ENCODE peak calls at places on chromosomes 5 and 9, in ten cellular contexts. One of them, this sample, is unnamed.

GRCh38 chr5:39526914-39527477 is 102.2 kb upstream of the DAB2 start:
- DNase-seq in activated CD4-positive, alpha-beta T cell treated with anti-CD3 and anti-CD28 coated beads, Interleukin-2, amount 50 U/mL, for 48 hours: no peak
- DNase-seq in left ventricle myocardium superior: no peak
- DNase-seq in HTR-8/SVneo: no peak
- DNase-seq in activated naive CD4-positive, alpha-beta T cell treated with anti-CD3 and anti-CD28 coated beads, Interleukin-2, amount 10 ng/mL, durations not matched to agents 7 days and 5 days: no peak
- DNase-seq in stimulated activated naive CD8-positive, alpha-beta T cell treated with anti-CD3 and anti-CD28 coated beads, Interleukin-15, amount 100 ng/mL, for 72 hours: no peak
- DNase-seq in Jurkat, Clone E6-1: no peak
- DNase-seq in stimulated activated CD4-positive, alpha-beta T cell treated with anti-CD3 and anti-CD28 coated beads, Interleukin-2, amount 100 ng/mL, for 48 hours: no peak
- DNase-seq in activated CD8-positive, alpha-beta memory T cell treated with anti-CD3 and anti-CD28 coated beads for 4 hours: no peak
- DNase-seq in HS-5: no peak
- DNase-seq in this sample: no peak

GRCh38 chr9:27888661-27889295 is 315.5 kb upstream of the C9orf72 start:
- DNase-seq in activated CD4-positive, alpha-beta T cell treated with anti-CD3 and anti-CD28 coated beads, Interleukin-2, amount 50 U/mL, for 48 hours: peak
- DNase-seq in left ventricle myocardium superior: no peak
- DNase-seq in HTR-8/SVneo: no peak
- DNase-seq in activated naive CD4-positive, alpha-beta T cell treated with anti-CD3 and anti-CD28 coated beads, Interleukin-2, amount 10 ng/mL, durations not matched to agents 7 days and 5 days: peak
- DNase-seq in stimulated activated naive CD8-positive, alpha-beta T cell treated with anti-CD3 and anti-CD28 coated beads, Interleukin-15, amount 100 ng/mL, for 72 hours: peak
- DNase-seq in Jurkat, Clone E6-1: peak
- DNase-seq in stimulated activated CD4-positive, alpha-beta T cell treated with anti-CD3 and anti-CD28 coated beads, Interleukin-2, amount 100 ng/mL, for 48 hours: peak
- DNase-seq in activated CD8-positive, alpha-beta memory T cell treated with anti-CD3 and anti-CD28 coated beads for 4 hours: no peak
- DNase-seq in HS-5: no peak
- DNase-seq in this sample: no peak

GRCh38 chr5:175682664-175683063 is 24.8 kb downstream of the HRH2 start:
- DNase-seq in activated CD4-positive, alpha-beta T cell treated with anti-CD3 and anti-CD28 coated beads, Interleukin-2, amount 50 U/mL, for 48 hours: no peak
- DNase-seq in left ventricle myocardium superior: no peak
- DNase-seq in HTR-8/SVneo: no peak
- DNase-seq in activated naive CD4-positive, alpha-beta T cell treated with anti-CD3 and anti-CD28 coated beads, Interleukin-2, amount 10 ng/mL, durations not matched to agents 7 days and 5 days: no peak
- DNase-seq in stimulated activated naive CD8-positive, alpha-beta T cell treated with anti-CD3 and anti-CD28 coated beads, Interleukin-15, amount 100 ng/mL, for 72 hours: no peak
- DNase-seq in Jurkat, Clone E6-1: no peak
- DNase-seq in stimulated activated CD4-positive, alpha-beta T cell treated with anti-CD3 and anti-CD28 coated beads, Interleukin-2, amount 100 ng/mL, for 48 hours: no peak
- DNase-seq in activated CD8-positive, alpha-beta memory T cell treated with anti-CD3 and anti-CD28 coated beads for 4 hours: no peak
- DNase-seq in HS-5: no peak
- DNase-seq in this sample: no peak

GRCh38 chr5:105828855-105829254 is 1841.9 kb downstream of the EFNA5 start:
- DNase-seq in activated CD4-positive, alpha-beta T cell treated with anti-CD3 and anti-CD28 coated beads, Interleukin-2, amount 50 U/mL, for 48 hours: no peak
- DNase-seq in left ventricle myocardium superior: no peak
- DNase-seq in HTR-8/SVneo: no peak
- DNase-seq in activated naive CD4-positive, alpha-beta T cell treated with anti-CD3 and anti-CD28 coated beads, Interleukin-2, amount 10 ng/mL, durations not matched to agents 7 days and 5 days: no peak
- DNase-seq in stimulated activated naive CD8-positive, alpha-beta T cell treated with anti-CD3 and anti-CD28 coated beads, Interleukin-15, amount 100 ng/mL, for 72 hours: no peak
- DNase-seq in Jurkat, Clone E6-1: no peak
- DNase-seq in stimulated activated CD4-positive, alpha-beta T cell treated with anti-CD3 and anti-CD28 coated beads, Interleukin-2, amount 100 ng/mL, for 48 hours: no peak
- DNase-seq in activated CD8-positive, alpha-beta memory T cell treated with anti-CD3 and anti-CD28 coated beads for 4 hours: no peak
- DNase-seq in HS-5: no peak
- DNase-seq in this sample: no peak

GRCh38 chr5:2732850-2733249 is 18.6 kb downstream of the IRX2 start:
- DNase-seq in activated CD4-positive, alpha-beta T cell treated with anti-CD3 and anti-CD28 coated beads, Interleukin-2, amount 50 U/mL, for 48 hours: no peak
- DNase-seq in left ventricle myocardium superior: no peak
- DNase-seq in HTR-8/SVneo: no peak
- DNase-seq in activated naive CD4-positive, alpha-beta T cell treated with anti-CD3 and anti-CD28 coated beads, Interleukin-2, amount 10 ng/mL, durations not matched to agents 7 days and 5 days: no peak
- DNase-seq in stimulated activated naive CD8-positive, alpha-beta T cell treated with anti-CD3 and anti-CD28 coated beads, Interleukin-15, amount 100 ng/mL, for 72 hours: no peak
- DNase-seq in Jurkat, Clone E6-1: no peak
- DNase-seq in stimulated activated CD4-positive, alpha-beta T cell treated with anti-CD3 and anti-CD28 coated beads, Interleukin-2, amount 100 ng/mL, for 48 hours: no peak
- DNase-seq in activated CD8-positive, alpha-beta memory T cell treated with anti-CD3 and anti-CD28 coated beads for 4 hours: no peak
- DNase-seq in HS-5: no peak
- DNase-seq in this sample: no peak

GRCh38 chr9:8734760-8735159 is 935.2 kb upstream of the DMAC1 start:
- DNase-seq in activated CD4-positive, alpha-beta T cell treated with anti-CD3 and anti-CD28 coated beads, Interleukin-2, amount 50 U/mL, for 48 hours: no peak
- DNase-seq in left ventricle myocardium superior: no peak
- DNase-seq in HTR-8/SVneo: no peak
- DNase-seq in activated naive CD4-positive, alpha-beta T cell treated with anti-CD3 and anti-CD28 coated beads, Interleukin-2, amount 10 ng/mL, durations not matched to agents 7 days and 5 days: no peak
- DNase-seq in stimulated activated naive CD8-positive, alpha-beta T cell treated with anti-CD3 and anti-CD28 coated beads, Interleukin-15, amount 100 ng/mL, for 72 hours: no peak
- DNase-seq in Jurkat, Clone E6-1: no peak
- DNase-seq in stimulated activated CD4-positive, alpha-beta T cell treated with anti-CD3 and anti-CD28 coated beads, Interleukin-2, amount 100 ng/mL, for 48 hours: no peak
- DNase-seq in activated CD8-positive, alpha-beta memory T cell treated with anti-CD3 and anti-CD28 coated beads for 4 hours: no peak
- DNase-seq in HS-5: no peak
- DNase-seq in this sample: no peak

GRCh38 chr5:59637878-59638580 is 255.5 kb downstream of the PDE4D start:
- DNase-seq in activated CD4-positive, alpha-beta T cell treated with anti-CD3 and anti-CD28 coated beads, Interleukin-2, amount 50 U/mL, for 48 hours: no peak
- DNase-seq in left ventricle myocardium superior: no peak
- DNase-seq in HTR-8/SVneo: no peak
- DNase-seq in activated naive CD4-positive, alpha-beta T cell treated with anti-CD3 and anti-CD28 coated beads, Interleukin-2, amount 10 ng/mL, durations not matched to agents 7 days and 5 days: no peak
- DNase-seq in stimulated activated naive CD8-positive, alpha-beta T cell treated with anti-CD3 and anti-CD28 coated beads, Interleukin-15, amount 100 ng/mL, for 72 hours: no peak
- DNase-seq in Jurkat, Clone E6-1: no peak
- DNase-seq in stimulated activated CD4-positive, alpha-beta T cell treated with anti-CD3 and anti-CD28 coated beads, Interleukin-2, amount 100 ng/mL, for 48 hours: no peak
- DNase-seq in activated CD8-positive, alpha-beta memory T cell treated with anti-CD3 and anti-CD28 coated beads for 4 hours: no peak
- DNase-seq in HS-5: no peak
- DNase-seq in this sample: no peak

GRCh38 chr5:110477923-110478322 is 248.5 kb downstream of the TMEM232 start:
- DNase-seq in activated CD4-positive, alpha-beta T cell treated with anti-CD3 and anti-CD28 coated beads, Interleukin-2, amount 50 U/mL, for 48 hours: no peak
- DNase-seq in left ventricle myocardium superior: no peak
- DNase-seq in HTR-8/SVneo: peak
- DNase-seq in activated naive CD4-positive, alpha-beta T cell treated with anti-CD3 and anti-CD28 coated beads, Interleukin-2, amount 10 ng/mL, durations not matched to agents 7 days and 5 days: no peak
- DNase-seq in stimulated activated naive CD8-positive, alpha-beta T cell treated with anti-CD3 and anti-CD28 coated beads, Interleukin-15, amount 100 ng/mL, for 72 hours: no peak
- DNase-seq in Jurkat, Clone E6-1: no peak
- DNase-seq in stimulated activated CD4-positive, alpha-beta T cell treated with anti-CD3 and anti-CD28 coated beads, Interleukin-2, amount 100 ng/mL, for 48 hours: no peak
- DNase-seq in activated CD8-positive, alpha-beta memory T cell treated with anti-CD3 and anti-CD28 coated beads for 4 hours: no peak
- DNase-seq in HS-5: peak
- DNase-seq in this sample: no peak

GRCh38 chr9:93185261-93186150 is 1.6 kb downstream of the WNK2 start:
- DNase-seq in activated CD4-positive, alpha-beta T cell treated with anti-CD3 and anti-CD28 coated beads, Interleukin-2, amount 50 U/mL, for 48 hours: no peak
- DNase-seq in left ventricle myocardium superior: peak
- DNase-seq in HTR-8/SVneo: no peak
- DNase-seq in activated naive CD4-positive, alpha-beta T cell treated with anti-CD3 and anti-CD28 coated beads, Interleukin-2, amount 10 ng/mL, durations not matched to agents 7 days and 5 days: no peak
- DNase-seq in stimulated activated naive CD8-positive, alpha-beta T cell treated with anti-CD3 and anti-CD28 coated beads, Interleukin-15, amount 100 ng/mL, for 72 hours: no peak
- DNase-seq in Jurkat, Clone E6-1: no peak
- DNase-seq in stimulated activated CD4-positive, alpha-beta T cell treated with anti-CD3 and anti-CD28 coated beads, Interleukin-2, amount 100 ng/mL, for 48 hours: no peak
- DNase-seq in activated CD8-positive, alpha-beta memory T cell treated with anti-CD3 and anti-CD28 coated beads for 4 hours: no peak
- DNase-seq in HS-5: no peak
- DNase-seq in this sample: no peak

GRCh38 chr5:139708877-139709586 is 60.9 kb downstream of the CXXC5 start:
- DNase-seq in activated CD4-positive, alpha-beta T cell treated with anti-CD3 and anti-CD28 coated beads, Interleukin-2, amount 50 U/mL, for 48 hours: no peak
- DNase-seq in left ventricle myocardium superior: peak
- DNase-seq in HTR-8/SVneo: peak
- DNase-seq in activated naive CD4-positive, alpha-beta T cell treated with anti-CD3 and anti-CD28 coated beads, Interleukin-2, amount 10 ng/mL, durations not matched to agents 7 days and 5 days: no peak
- DNase-seq in stimulated activated naive CD8-positive, alpha-beta T cell treated with anti-CD3 and anti-CD28 coated beads, Interleukin-15, amount 100 ng/mL, for 72 hours: no peak
- DNase-seq in Jurkat, Clone E6-1: no peak
- DNase-seq in stimulated activated CD4-positive, alpha-beta T cell treated with anti-CD3 and anti-CD28 coated beads, Interleukin-2, amount 100 ng/mL, for 48 hours: no peak
- DNase-seq in activated CD8-positive, alpha-beta memory T cell treated with anti-CD3 and anti-CD28 coated beads for 4 hours: no peak
- DNase-seq in HS-5: no peak
- DNase-seq in this sample: peak